ENCODE peak calls at places on chromosomes 3 and 15, in five cellular contexts. L is PC-9, T is ovary, M is right lobe of liver, O is transverse colon. H is an unnamed sample.

GRCh38 chr15:91291673-91292072 is 191.6 kb downstream of the SV2B start:
- DNase-seq in L (no peak), M (no peak), O (no peak), T (no peak), H (no peak)

GRCh38 chr15:101625169-101625568 is 27.0 kb downstream of the TM2D3 start:
- DNase-seq in M (no peak), L (no peak), T (no peak), O (no peak), H (no peak)

GRCh38 chr3:167732313-167733065 is 2.2 kb downstream of the PDCD10 start:
- DNase-seq in T (no peak), L (no peak), O (no peak), M (no peak), H (no peak)

GRCh38 chr15:90988249-90988648 is 6.1 kb downstream of the PRC1 start:
- DNase-seq in L (no peak), M (no peak), O (no peak), T (no peak), H (no peak)

GRCh38 chr3:151800449-151800848 is 13.5 kb upstream of the AADAC start:
- DNase-seq in L (no peak), M (no peak), T (no peak), O (no peak), H (no peak)

GRCh38 chr3:150384517-150385212 is 23.4 kb upstream of the TSC22D2 start:
- DNase-seq in L (no peak), O (peak; percentile 40), M (peak; percentile 50), T (no peak), H (peak; percentile 41)

GRCh38 chr15:89138999-89139612 is 50.9 kb downstream of the ABHD2 start:
- DNase-seq in M (no peak), L (no peak), T (no peak), O (no peak), H (no peak)

GRCh38 chr3:79767194-79767952 is 425 bp downstream of the ROBO1 start:
- DNase-seq in O (no peak), T (no peak), L (no peak), M (no peak), H (no peak)

GRCh38 chr3:133763797-133764734 is 17.9 kb downstream of the TF start:
- DNase-seq in M (no peak), T (no peak), O (no peak), L (no peak), H (no peak)

GRCh38 chr3:119044593-119044992 is 9.9 kb upstream of the IGSF11 start:
- DNase-seq in T (no peak), O (no peak), L (no peak), M (no peak), H (no peak)

GRCh38 chr3:74561881-74562280 is 52.6 kb downstream of the CNTN3 start:
- DNase-seq in O (no peak), L (no peak), M (no peak), T (no peak), H (no peak)

GRCh38 chr3:179768080-179768479 is 115.2 kb downstream of the USP13 start:
- DNase-seq in O (peak; percentile 13), L (no peak), M (no peak), T (no peak), H (no peak)

GRCh38 chr3:109887293-109887692 is 549.9 kb upstream of the DPPA4 start:
- DNase-seq in M (no peak), T (no peak), L (peak; percentile 16), O (no peak), H (no peak)

GRCh38 chr3:150370129-150370602 is 37.9 kb upstream of the TSC22D2 start:
- DNase-seq in M (no peak), L (peak; percentile 96), T (no peak), O (peak; percentile 39), H (no peak)

GRCh38 chr15:44101944-44102343 is 93.1 kb downstream of the FRMD5 start:
- DNase-seq in L (peak; percentile 73), M (no peak), T (no peak), O (no peak), H (no peak)

GRCh38 chr15:35533130-35534110 is 12.5 kb downstream of the DPH6 start:
- DNase-seq in T (no peak), M (no peak), L (no peak), O (no peak), H (no peak)

GRCh38 chr3:15601399-15602145 is at the start of the genes BTD and HACL1:
- DNase-seq in M (peak; percentile 98), T (peak; percentile 98), L (peak; percentile 98), O (peak; percentile 98), H (peak; percentile 98)

GRCh38 chr15:40305281-40305680 is 2.5 kb downstream of the PLCB2 start:
- DNase-seq in T (no peak), M (peak; percentile 22), L (no peak), O (no peak), H (no peak)

GRCh38 chr3:125165189-125165947 is 47.2 kb downstream of the SLC12A8 start:
- DNase-seq in T (peak; percentile 65), M (peak; percentile 54), L (no peak), O (no peak), H (no peak)

GRCh38 chr3:72234394-72234793 is 449.4 kb upstream of the PROK2 start:
- DNase-seq in O (no peak), T (peak; percentile 61), L (no peak), M (no peak), H (no peak)

GRCh38 chr3:190443257-190443656 is 6.4 kb downstream of the TMEM207 start:
- DNase-seq in O (no peak), L (no peak), M (no peak), T (no peak), H (no peak)

GRCh38 chr15:88623061-88623460 is 1.9 kb downstream of the AEN start:
- DNase-seq in L (peak; percentile 71), T (no peak), M (no peak), O (no peak), H (no peak)

GRCh38 chr3:136990826-136991225 is 33.0 kb downstream of the IL20RB start:
- DNase-seq in T (no peak), L (no peak), M (no peak), O (no peak), H (no peak)

GRCh38 chr15:52922871-52923270 is 132.7 kb upstream of the ONECUT1 start:
- DNase-seq in L (no peak), M (no peak), T (no peak), O (no peak), H (no peak)

GRCh38 chr3:64501298-64501906 is 186.4 kb downstream of the ADAMTS9 start:
- DNase-seq in T (no peak), L (no peak), O (no peak), M (no peak), H (no peak)

GRCh38 chr3:147298511-147298982 is 107.8 kb downstream of the ZIC4 start:
- DNase-seq in M (no peak), O (no peak), T (no peak), L (peak; percentile 64), H (no peak)

GRCh38 chr15:78129098-78130011 is 1.9 kb downstream of the CIB2 start:
- DNase-seq in M (no peak), T (peak; percentile 30), L (no peak), O (no peak), H (no peak)

GRCh38 chr3:51971350-51971749 is 2.5 kb downstream of the ABHD14B start:
- DNase-seq in O (no peak), M (no peak), T (no peak), L (no peak), H (no peak)

GRCh38 chr3:15171096-15171495 is 35.0 kb upstream of the CAPN7 start:
- DNase-seq in L (no peak), O (no peak), M (no peak), T (no peak), H (no peak)

GRCh38 chr15:92595506-92596337 is 59.9 kb downstream of the FAM174B start:
- DNase-seq in L (no peak), O (no peak), T (no peak), M (no peak), H (no peak)

DNA sequence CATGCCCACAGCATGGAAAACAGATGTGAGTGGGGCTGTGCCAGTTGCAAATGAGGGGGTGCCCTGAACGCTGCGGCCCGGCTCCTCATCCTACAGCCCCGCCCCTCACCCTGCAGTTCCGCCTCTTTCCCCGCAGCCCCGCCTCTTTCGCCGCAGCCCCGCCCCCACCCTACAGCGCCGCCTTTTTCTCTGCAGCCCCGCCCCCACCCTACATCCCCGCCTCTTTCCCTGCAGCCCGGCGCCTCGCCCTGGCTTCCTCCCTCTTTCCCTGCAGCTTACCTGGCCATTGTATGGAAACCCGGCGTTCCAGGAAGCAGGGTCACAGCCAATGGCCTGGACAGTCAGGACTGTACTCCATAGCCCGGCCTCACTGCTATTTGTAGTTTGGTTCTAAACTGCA is 284.8 kb downstream of the TLE3 start:
- DNase-seq in M (no peak), O (peak; percentile 14), L (no peak), T (no peak), H (no peak)
- H3K4me1 ChIP-seq in M (no peaks in the 10 kb centered on the region), O (no peaks in the 10 kb centered on the region), L (peaks cover 18% of the 10 kb centered on the region), T (no peaks in the 10 kb centered on the region), H (peaks cover 7% of the 10 kb centered on the region)

GRCh38 chr3:67644827-67645226 is 9.6 kb downstream of the SUCLG2 start:
- DNase-seq in O (no peak), M (no peak), T (no peak), L (no peak), H (no peak)
- H3K27me3 ChIP-seq in O (no peaks in the 10 kb centered on the region), M (no peaks in the 10 kb centered on the region), T (no peaks in the 10 kb centered on the region), L (no peaks in the 10 kb centered on the region), H (no peaks in the 10 kb centered on the region)

GRCh38 chr3:11569156-11569741 is 74.5 kb downstream of the VGLL4 start:
- DNase-seq in T (peak; percentile 34), O (no peak), L (no peak), M (no peak), H (no peak)
- H3K4me1 ChIP-seq in T (peaks cover 21% of the 10 kb centered on the region), O (peaks cover 6% of the 10 kb centered on the region), L (peaks cover 34% of the 10 kb centered on the region), M (no peaks in the 10 kb centered on the region), H (no peaks in the 10 kb centered on the region)

GRCh38 chr3:194284351-194284750 is 66.8 kb downstream of the CPN2 start:
- DNase-seq in L (no peak), T (no peak), M (no peak), O (no peak), H (no peak)

GRCh38 chr3:194282436-194283122 is 68.5 kb downstream of the CPN2 start:
- DNase-seq in O (peak; percentile 6), L (no peak), T (peak; percentile 34), M (no peak), H (no peak)

GRCh38 chr3:194285024-194285858 is 65.9 kb downstream of the CPN2 start:
- DNase-seq in M (no peak), O (no peak), L (no peak), T (peak; percentile 10), H (no peak)

GRCh38 chr3:194281766-194282165 is 69.4 kb downstream of the CPN2 start:
- DNase-seq in M (no peak), O (peak; percentile 2), T (peak; percentile 23), L (no peak), H (no peak)

DNA sequence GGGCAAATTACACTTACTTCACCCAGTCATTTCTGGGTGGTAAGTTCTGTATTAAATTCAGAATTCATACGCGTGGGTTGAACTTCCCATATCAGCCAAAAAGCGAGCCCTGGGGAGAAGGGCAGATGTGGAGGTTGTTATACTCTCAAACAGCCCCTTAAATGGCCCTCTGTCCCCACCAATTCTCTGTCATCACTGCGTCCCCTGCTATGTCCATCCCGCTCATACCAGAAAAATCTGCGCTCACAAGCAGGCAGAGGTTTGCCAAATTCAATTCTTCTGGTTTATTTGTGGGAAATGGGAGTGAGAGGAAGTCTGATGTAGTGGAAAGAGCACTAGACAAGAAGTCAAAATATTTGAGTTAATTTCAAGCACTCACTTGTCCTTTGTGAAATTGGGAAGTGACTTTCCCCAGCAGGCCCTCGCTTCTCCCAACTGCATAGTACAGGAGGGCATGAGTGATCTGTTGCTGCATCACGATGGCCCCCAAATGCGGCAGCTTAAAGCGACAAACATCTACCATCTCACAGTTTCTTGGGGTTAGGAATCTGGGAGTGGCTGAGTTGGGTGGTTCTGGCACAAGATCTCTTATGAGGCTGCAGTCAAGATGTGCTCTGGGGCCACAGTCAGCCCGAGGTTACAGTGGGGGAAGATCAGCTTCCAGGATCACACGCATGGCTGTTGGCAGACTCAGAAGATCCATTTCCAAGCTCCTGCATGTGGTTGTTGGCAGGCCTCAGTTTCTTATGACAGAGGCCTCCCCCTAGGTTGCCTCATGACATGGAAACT is 67.7 kb downstream of the CPN2 start:
- DNase-seq in M (no peak), T (peak; percentile 16), O (peak; percentile 1), L (no peak), H (no peak)
- H3K27me3 ChIP-seq in M (no peaks in the 10 kb centered on the region), T (no peaks in the 10 kb centered on the region), O (no peaks in the 10 kb centered on the region), L (no peaks in the 10 kb centered on the region), H (no peaks in the 10 kb centered on the region)